ENCODE peak calls at places on chromosomes 4 and X, in five cellular contexts. L is HL-60, E is hepatocyte, V is HCT116, G is GM12865. O is an unnamed sample.

GRCh38 chr4:122700178-122700725 is 32.3 kb upstream of the BBS12 start:
- DNase-seq in L (no peak), E (peak), V (peak), G (no peak), O (peak)

GRCh38 chr4:26235500-26235899 is 85.3 kb upstream of the RBPJ start:
- DNase-seq in L (no peak), E (peak), V (no peak), G (no peak), O (peak)

GRCh38 chr4:183354213-183354612 is 32.0 kb upstream of the CLDN24 start:
- DNase-seq in L (no peak), E (peak), V (no peak), G (no peak), O (peak)

GRCh38 chr4:38753021-38753806 is 29.6 kb downstream of the TLR10 start:
- DNase-seq in L (no peak), E (peak), V (peak), G (no peak), O (peak)

GRCh38 chr4:89248879-89249281 is 58.7 kb downstream of the GPRIN3 start:
- DNase-seq in L (no peak), E (no peak), V (no peak), G (no peak), O (no peak)

GRCh38 chr4:27775156-27775555 is 914.5 kb downstream of the STIM2 start:
- DNase-seq in L (no peak), E (no peak), V (no peak), G (no peak), O (no peak)

GRCh38 chr4:39655206-39655605 is 16.5 kb upstream of the SMIM14 start:
- DNase-seq in L (no peak), E (no peak), V (no peak), G (no peak), O (no peak)

GRCh38 chr4:74904509-74904908 is 28.4 kb upstream of the PARM1 start:
- DNase-seq in L (no peak), E (no peak), V (no peak), G (no peak), O (no peak)

GRCh38 chr4:168486961-168487820 is 6.9 kb upstream of the DDX60L start:
- DNase-seq in L (no peak), E (peak), V (peak), G (no peak), O (peak)

GRCh38 chrX:8849462-8849861 is 48.3 kb upstream of the FAM9A start:
- DNase-seq in L (no peak), E (no peak), V (no peak), G (no peak), O (no peak)

DNA sequence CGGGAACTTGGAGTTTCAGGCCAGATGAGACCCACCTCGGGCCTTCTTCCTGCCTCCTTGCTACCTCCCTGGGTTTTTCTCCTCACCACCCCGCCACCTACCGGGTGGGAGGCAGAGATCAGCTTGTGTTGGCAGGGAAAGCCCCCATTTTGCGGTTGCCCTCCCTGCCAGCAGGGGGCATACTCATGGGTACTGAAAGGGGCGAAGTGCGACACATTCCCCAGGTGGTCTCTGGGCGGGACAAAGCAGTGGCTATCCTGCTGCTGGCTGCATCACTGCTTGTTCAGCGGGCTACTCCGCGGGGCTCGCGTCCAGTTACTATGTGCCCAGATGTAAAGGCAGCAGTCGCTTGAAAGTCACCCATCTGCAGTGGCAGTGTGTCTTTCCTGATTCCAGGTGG is 330.3 kb downstream of the PDHA2 start:
- DNase-seq in L (no peak), E (no peak), V (no peak), G (peak), O (no peak)
- TF ChIP-seq CTCF in L (no peak), E (no peak), V (peak), G (peak), O (no peak)

GRCh38 chr4:48905363-48906015 is 1.1 kb downstream of the OCIAD2 start:
- DNase-seq in L (no peak), E (peak), V (no peak), G (no peak), O (peak)
- TF ChIP-seq CTCF in L (no peak), E (no peak), V (peak), G (peak), O (peak)

DNA sequence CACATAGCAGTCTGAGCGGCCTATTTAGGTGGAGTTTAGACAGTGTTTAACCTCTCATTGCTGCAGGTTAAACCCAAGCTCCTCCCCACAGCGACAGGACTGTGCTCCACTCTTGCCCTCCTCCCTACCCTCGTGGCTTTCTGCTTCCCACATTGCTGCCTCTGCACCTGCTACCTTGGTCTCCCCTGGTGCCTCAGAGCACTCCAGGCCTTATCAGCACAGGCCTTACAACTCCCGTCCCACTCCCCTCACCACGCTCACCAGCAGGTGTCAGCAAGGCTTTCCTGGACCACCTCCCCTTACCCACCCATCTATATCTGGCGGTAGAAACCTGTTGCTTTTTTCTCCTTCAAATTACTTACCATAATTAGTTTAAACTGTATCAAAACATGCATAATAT is 18.6 kb downstream of the HELT start:
- DNase-seq in L (no peak), E (no peak), V (no peak), G (no peak), O (no peak)
- TF ChIP-seq CTCF in L (no peak), E (no peak), V (no peak), G (no peak), O (no peak)

DNA sequence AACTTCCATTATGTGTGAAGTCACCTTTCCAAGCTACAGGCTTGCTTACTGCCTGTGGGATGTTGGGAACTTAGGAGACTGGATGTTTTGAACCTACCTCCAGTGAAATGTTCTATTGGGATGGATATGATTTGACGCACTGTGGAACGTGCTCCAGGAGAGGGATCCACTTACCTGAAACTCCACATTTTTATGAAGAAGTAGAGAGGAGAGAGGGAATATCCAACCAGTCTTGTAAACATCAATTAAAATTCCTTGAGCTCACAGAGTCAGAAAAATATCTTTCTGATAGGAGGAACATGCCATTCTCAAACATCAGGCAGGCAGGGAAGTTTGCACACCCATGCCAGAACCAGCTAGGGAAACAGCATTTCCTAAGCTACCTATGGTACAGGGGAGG is 91.1 kb upstream of the MAOA start:
- DNase-seq in L (no peak), E (no peak), V (no peak), G (no peak), O (no peak)
- TF ChIP-seq CTCF in L (no peak), E (peak), V (no peak), G (no peak), O (peak)

DNA sequence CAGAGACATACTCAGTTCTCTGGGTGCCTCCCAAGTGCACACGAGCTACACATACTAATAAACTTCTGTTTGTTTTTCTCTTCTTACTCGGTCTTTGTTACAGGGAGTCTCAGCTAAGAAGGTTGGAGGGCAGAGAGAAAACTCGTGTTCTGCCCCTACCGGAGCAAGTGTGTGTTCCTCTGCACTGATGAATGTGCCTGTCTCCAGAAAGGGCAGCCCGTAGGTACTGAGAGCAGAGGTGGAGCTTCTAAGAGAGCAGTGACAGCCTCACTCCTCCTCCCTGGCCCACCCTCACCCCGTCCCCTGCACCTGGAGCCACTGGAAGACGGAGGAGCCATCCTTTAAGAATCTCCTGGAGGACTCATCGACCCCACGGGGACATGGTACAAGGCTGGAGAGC is 67.6 kb downstream of the MTNR1A start:
- DNase-seq in L (no peak), E (no peak), V (no peak), G (no peak), O (no peak)
- TF ChIP-seq CTCF in L (no peak), E (no peak), V (no peak), G (no peak), O (no peak)

GRCh38 chr4:113979157-113979972 is at the start of gene ARSJ:
- DNase-seq in L (no peak), E (peak), V (peak), G (peak), O (peak)
- TF ChIP-seq CTCF in L (no peak), E (no peak), V (no peak), G (no peak), O (peak)

GRCh38 chr4:55395218-55395528 is 584 bp upstream of the TMEM165 start:
- DNase-seq in L (no peak), E (no peak), V (no peak), G (no peak), O (no peak)
- TF ChIP-seq CTCF in L (no peak), E (peak), V (peak), G (no peak), O (no peak)

GRCh38 chr4:186725422-186726149 is 1.9 kb upstream of the FAT1 start:
- DNase-seq in L (no peak), E (peak), V (peak), G (no peak), O (peak)
- TF ChIP-seq CTCF in L (no peak), E (peak), V (peak), G (no peak), O (peak)

O was measured in bronchial epithelial cell.